ENCODE peak calls at places on chromosomes 11 and 22, in nine cellular contexts. X is sigmoid colon, H is GM12878, T is IMR-90, D is Peyer's patch, I is spleen, N is A549, F is heart left ventricle, M is transverse colon. Z is an unnamed sample.

GRCh38 chr11:7672960-7673723 is at the start of gene CYB5R2:
- DNase-seq in N (peak; percentile 35), I (no peak), M (peak; percentile 81), X (peak; percentile 83), F (peak; percentile 84), T (peak; percentile 5), H (no peak), D (peak; percentile 61), Z (no peak)

GRCh38 chr11:44143987-44144909 is 48.8 kb downstream of the EXT2 start:
- DNase-seq in I (no peak), D (no peak), X (no peak), F (no peak), N (no peak), T (no peak), H (no peak), M (no peak), Z (no peak)

GRCh38 chr22:35525687-35526332 is 14.8 kb upstream of the RASD2 start:
- DNase-seq in X (peak; percentile 67), M (no peak), D (no peak), I (no peak), H (no peak), T (no peak), F (no peak), N (no peak), Z (no peak)

GRCh38 chr11:77003954-77004353 is 30.2 kb upstream of the B3GNT6 start:
- DNase-seq in N (no peak), I (no peak), X (no peak), F (no peak), T (peak; percentile 5), H (no peak), D (no peak), M (no peak), Z (no peak)

GRCh38 chr11:58285483-58286040 is 17.5 kb upstream of the OR10W1 start:
- DNase-seq in F (no peak), M (no peak), N (no peak), T (no peak), I (no peak), H (no peak), D (no peak), X (no peak), Z (no peak)

GRCh38 chr11:130050272-130050671 is 19.4 kb upstream of the APLP2 start:
- DNase-seq in T (peak; percentile 58), M (no peak), F (no peak), X (no peak), H (no peak), N (no peak), D (no peak), I (no peak), Z (no peak)

GRCh38 chr22:26610072-26610958 is 7.5 kb downstream of the CRYBB1 start:
- DNase-seq in I (peak; percentile 74), M (peak; percentile 75), F (no peak), X (no peak), H (peak; percentile 93), T (peak; percentile 96), D (peak; percentile 72), N (no peak), Z (no peak)

GRCh38 chr11:91860661-91861060 is 364.0 kb upstream of the FAT3 start:
- DNase-seq in I (no peak), H (no peak), M (no peak), X (no peak), T (no peak), N (no peak), F (no peak), D (no peak), Z (no peak)

GRCh38 chr11:1168721-1169161 is 11.0 kb downstream of the MUC5AC start:
- DNase-seq in M (no peak), X (peak; percentile 57), F (peak; percentile 37), T (no peak), N (no peak), D (no peak), H (no peak), I (no peak), Z (no peak)

GRCh38 chr11:1171223-1171984 is 13.7 kb downstream of the MUC5AC start:
- DNase-seq in N (no peak), D (no peak), T (no peak), H (no peak), X (no peak), F (peak; percentile 10), I (no peak), M (no peak), Z (no peak)

GRCh38 chr11:1174441-1175370 is 17.0 kb downstream of the MUC5AC start:
- DNase-seq in H (no peak), I (no peak), D (no peak), M (no peak), F (peak; percentile 51), N (no peak), T (no peak), X (no peak), Z (no peak)

GRCh38 chr11:1172729-1173117 is 15.0 kb downstream of the MUC5AC start:
- DNase-seq in M (no peak), X (no peak), I (no peak), F (no peak), N (no peak), T (no peak), H (no peak), D (no peak), Z (no peak)

DNA sequence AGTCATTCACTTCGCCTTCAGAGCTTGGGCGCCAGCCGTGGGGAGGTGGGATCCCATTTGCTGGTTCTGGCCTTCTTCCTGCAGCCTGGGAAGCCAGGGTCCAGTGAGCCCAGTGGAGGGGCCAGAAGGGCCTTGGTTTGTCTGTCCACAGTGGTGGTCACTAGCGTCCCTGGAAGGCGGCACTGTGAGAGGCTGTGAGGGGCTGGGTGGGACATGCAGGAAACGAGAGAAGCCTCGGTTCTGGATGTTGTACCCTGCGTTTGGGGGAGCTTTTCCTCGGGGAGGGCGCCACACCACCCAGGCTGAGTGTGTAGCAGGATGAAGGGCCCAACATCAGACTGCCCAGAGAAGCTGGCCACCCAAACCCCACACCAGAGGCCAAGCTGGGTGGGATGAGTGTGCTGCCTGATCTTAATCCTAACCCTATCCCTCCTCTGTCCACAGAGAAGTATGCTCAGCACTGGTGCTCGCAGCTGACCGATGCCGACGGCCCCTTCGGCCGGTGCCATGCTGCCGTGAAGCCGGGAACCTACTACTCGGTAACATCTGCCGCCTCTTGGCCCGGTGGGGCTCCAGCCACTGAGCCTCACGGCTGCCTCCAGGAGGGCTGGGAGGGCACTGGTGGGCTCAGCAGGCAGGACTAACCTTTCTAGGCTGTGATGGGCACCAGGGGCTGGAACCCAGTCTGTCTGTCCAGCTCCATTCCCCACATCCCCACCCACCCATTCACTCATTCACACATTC is 14.4 kb downstream of the MUC5AC start:
- DNase-seq in N (no peak), X (no peak), D (no peak), I (no peak), H (no peak), T (no peak), M (no peak), F (peak; percentile 44), Z (no peak)
- H3K9me3 ChIP-seq in N (no peaks in the 10 kb centered on the region), X (no peaks in the 10 kb centered on the region), D (no peaks in the 10 kb centered on the region), I (no peaks in the 10 kb centered on the region), H (no peaks in the 10 kb centered on the region), T (peaks cover 2% of the 10 kb centered on the region), M (no peaks in the 10 kb centered on the region), F (no peaks in the 10 kb centered on the region), Z (no peaks in the 10 kb centered on the region)

GRCh38 chr22:41369089-41369745 is 12.5 kb upstream of the TEF start:
- DNase-seq in N (no peak), D (no peak), M (no peak), X (no peak), H (no peak), F (no peak), T (no peak), I (no peak), Z (no peak)

GRCh38 chr22:41368543-41368817 is 13.3 kb upstream of the TEF start:
- DNase-seq in F (no peak), M (no peak), T (no peak), X (no peak), N (no peak), H (no peak), I (no peak), D (no peak), Z (no peak)

GRCh38 chr22:41366323-41367014 is 15.3 kb upstream of the TEF start:
- DNase-seq in I (no peak), T (no peak), X (no peak), H (no peak), F (no peak), D (no peak), M (no peak), N (no peak), Z (no peak)

GRCh38 chr22:41367039-41367679 is 14.6 kb upstream of the TEF start:
- DNase-seq in I (peak; percentile 92), D (peak; percentile 47), X (peak; percentile 99), T (peak; percentile 96), N (peak; percentile 38), F (peak; percentile 98), H (no peak), M (peak; percentile 95), Z (no peak)

GRCh38 chr22:41367680-41368542 is 13.8 kb upstream of the TEF start:
- DNase-seq in F (no peak), H (no peak), T (peak; percentile 22), D (no peak), N (no peak), X (peak; percentile 88), I (no peak), M (peak; percentile 30), Z (no peak)
- TF ChIP-seq POLR2A in F (no peak), H (no peak), T (no peak), D (no peak), N (no peak), X (peak; percentile 16), I (no peak), M (no peak), Z (no peak)

GRCh38 chr22:20215742-20216141 is 52.4 kb downstream of the RTN4R start:
- DNase-seq in T (no peak), H (no peak), M (no peak), X (no peak), I (no peak), N (no peak), F (no peak), D (no peak), Z (no peak)
- TF ChIP-seq CTCF in T (no peak), H (no peak), M (no peak), X (no peak), I (no peak), N (no peak), F (no peak), D (no peak), Z (no peak)

GRCh38 chr11:45806072-45806933 is 1.4 kb downstream of the SLC35C1 start:
- DNase-seq in D (no peak), M (no peak), H (no peak), I (no peak), X (no peak), T (no peak), N (no peak), F (no peak), Z (no peak)

GRCh38 chr11:45804806-45805304 is at the start of gene SLC35C1:
- DNase-seq in I (peak; percentile 100), M (peak; percentile 99), D (peak; percentile 97), F (peak; percentile 98), N (peak; percentile 87), T (peak; percentile 90), H (peak; percentile 63), X (peak; percentile 99), Z (peak; percentile 90)

GRCh38 chr11:45805305-45806071 is 539 bp downstream of the SLC35C1 start:
- DNase-seq in H (no peak), N (peak; percentile 25), T (peak; percentile 78), M (no peak), X (peak; percentile 77), D (no peak), I (peak; percentile 86), F (peak; percentile 71), Z (peak; percentile 46)

GRCh38 chr11:45802531-45803317 is 2.2 kb upstream of the SLC35C1 start:
- DNase-seq in H (no peak), M (no peak), X (peak; percentile 59), N (no peak), F (no peak), D (no peak), I (peak; percentile 48), T (no peak), Z (no peak)

GRCh38 chr11:45803981-45804805 is 756 bp upstream of the SLC35C1 start:
- DNase-seq in H (no peak), T (peak; percentile 33), D (peak; percentile 79), X (peak; percentile 91), N (peak; percentile 47), M (peak; percentile 94), F (peak; percentile 93), I (peak; percentile 95), Z (no peak)
- H3K9me3 ChIP-seq in H (no peaks in the 10 kb centered on the region), T (no peaks in the 10 kb centered on the region), D (no peaks in the 10 kb centered on the region), X (no peaks in the 10 kb centered on the region), N (no peaks in the 10 kb centered on the region), M (no peaks in the 10 kb centered on the region), F (no peaks in the 10 kb centered on the region), I (no peaks in the 10 kb centered on the region), Z (no peaks in the 10 kb centered on the region)